ENCODE peak calls at places on chromosomes 11 and 22, in ten cellular contexts. T, M, R, P, C, A, U, K, D and B are unnamed samples.
A peak's percentile ranks its signal among the peaks of the same experiment; 100 is the strongest.

GRCh38 chr22:49643466-49643865 is 184.2 kb downstream of the BRD1 start:
- DNase-seq in T (no peak), M (no peak), R (no peak), P (no peak), C (no peak), A (no peak), U (peak; percentile 27), K (no peak), D (no peak), B (no peak)

GRCh38 chr11:8095356-8095755 is 14.3 kb downstream of the TUB start:
- DNase-seq in T (no peak), M (no peak), R (no peak), P (no peak), C (no peak), A (no peak), U (no peak), K (no peak), D (no peak), B (no peak)

GRCh38 chr11:102139081-102139498 is 28.8 kb downstream of the YAP1 start:
- DNase-seq in T (no peak), M (peak; percentile 51), R (no peak), P (no peak), C (no peak), A (no peak), U (no peak), K (no peak), D (no peak), B (peak; percentile 25)

GRCh38 chr22:20093437-20093836 is 13.4 kb downstream of the DGCR8 start:
- DNase-seq in T (no peak), M (peak; percentile 77), R (no peak), P (peak; percentile 88), C (no peak), A (no peak), U (no peak), K (peak; percentile 83), D (peak; percentile 48), B (no peak)

GRCh38 chr22:44165286-44165874 is 15.3 kb upstream of the PARVG start:
- DNase-seq in T (no peak), M (no peak), R (no peak), P (no peak), C (no peak), A (no peak), U (no peak), K (no peak), D (no peak), B (no peak)

GRCh38 chr22:49015459-49015858 is 812.2 kb downstream of the BRD1 start:
- DNase-seq in T (no peak), M (no peak), R (no peak), P (no peak), C (peak; percentile 37), A (no peak), U (peak; percentile 30), K (no peak), D (no peak), B (no peak)

GRCh38 chr22:35020517-35020916 is 45.4 kb upstream of the ISX start:
- DNase-seq in T (no peak), M (no peak), R (no peak), P (no peak), C (no peak), A (no peak), U (no peak), K (no peak), D (no peak), B (no peak)

GRCh38 chr11:19814421-19814820 is 101.8 kb downstream of the NAV2 start:
- DNase-seq in T (no peak), M (no peak), R (no peak), P (no peak), C (no peak), A (no peak), U (no peak), K (no peak), D (no peak), B (no peak)

GRCh38 chr22:39444247-39444800 is 12.5 kb upstream of the MGAT3 start:
- DNase-seq in T (no peak), M (no peak), R (no peak), P (no peak), C (no peak), A (no peak), U (no peak), K (no peak), D (no peak), B (no peak)

GRCh38 chr11:109026891-109027489 is 362.1 kb downstream of the DDX10 start:
- DNase-seq in T (no peak), M (no peak), R (no peak), P (no peak), C (no peak), A (no peak), U (no peak), K (no peak), D (no peak), B (no peak)

GRCh38 chr22:22721681-22722309 is 77.4 kb downstream of the GGTLC2 start:
- DNase-seq in T (peak; percentile 41), M (no peak), R (peak; percentile 57), P (no peak), C (no peak), A (no peak), U (no peak), K (no peak), D (no peak), B (no peak)

GRCh38 chr11:7537260-7537659 is 23.5 kb downstream of the PPFIBP2 start:
- DNase-seq in T (no peak), M (no peak), R (no peak), P (no peak), C (no peak), A (no peak), U (no peak), K (no peak), D (no peak), B (no peak)

GRCh38 chr11:78078218-78079167 is 1.2 kb downstream of the NDUFC2 start:
- DNase-seq in T (no peak), M (no peak), R (no peak), P (no peak), C (peak; percentile 48), A (peak; percentile 21), U (no peak), K (no peak), D (no peak), B (no peak)

GRCh38 chr22:32760396-32760795 is 41.1 kb upstream of the TIMP3 start:
- DNase-seq in T (no peak), M (no peak), R (no peak), P (no peak), C (no peak), A (no peak), U (no peak), K (no peak), D (no peak), B (no peak)

GRCh38 chr11:8699903-8700302 is 17.3 kb downstream of the RPL27A start:
- DNase-seq in T (no peak), M (no peak), R (no peak), P (no peak), C (no peak), A (peak; percentile 15), U (no peak), K (peak; percentile 58), D (peak; percentile 44), B (no peak)

GRCh38 chr11:125073616-125074483 is 10.7 kb downstream of the SLC37A2 start:
- DNase-seq in T (peak; percentile 42), M (no peak), R (no peak), P (no peak), C (peak; percentile 45), A (no peak), U (peak; percentile 22), K (no peak), D (no peak), B (no peak)
- H3K27ac ChIP-seq in T (no peak overlapping the region), M (no peak overlapping the region), R (no peak overlapping the region), P (no peak overlapping the region), C (no peak overlapping the region), A (no peak overlapping the region), U (no peak overlapping the region), K (no peak overlapping the region), D (no peak overlapping the region), B (no peak overlapping the region)

DNA sequence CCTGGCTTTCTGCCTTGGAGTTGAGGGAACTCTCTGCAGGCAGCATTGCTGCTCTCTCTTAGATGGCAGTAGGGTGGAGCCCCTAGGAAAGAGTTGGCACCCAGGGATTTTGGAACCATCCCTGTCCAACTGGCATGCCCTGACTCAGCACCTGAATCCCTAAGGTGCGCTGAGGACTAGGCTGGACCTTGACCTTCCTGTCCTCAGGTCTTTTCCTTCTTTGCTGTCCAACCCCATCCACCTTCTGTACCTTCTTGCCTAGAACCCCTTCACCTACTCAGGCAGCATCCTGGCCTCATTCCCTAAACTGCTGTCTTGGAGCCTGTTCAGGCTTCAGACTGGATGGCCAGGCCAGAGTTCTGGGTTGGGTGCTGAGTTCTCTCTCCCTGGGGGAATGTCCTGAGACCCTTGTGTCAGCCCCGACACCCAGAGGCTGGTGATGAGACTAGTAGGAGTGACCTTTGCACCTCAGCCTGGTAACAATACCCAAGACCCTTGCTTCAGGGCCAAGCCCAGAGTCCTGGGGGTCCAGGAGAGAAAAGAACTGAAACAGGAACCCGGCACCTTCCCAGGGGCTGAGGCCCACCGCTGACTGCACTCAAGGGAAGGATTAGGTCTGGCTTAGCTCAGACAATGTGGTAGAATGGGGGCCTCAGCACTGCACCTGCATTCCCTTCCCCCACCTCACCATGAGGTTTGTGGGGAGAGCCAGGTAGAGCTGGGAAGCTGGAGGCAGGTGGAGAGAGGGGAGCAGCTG is 2.6 kb upstream of the POLD4 start:
- DNase-seq in T (no peak), M (no peak), R (no peak), P (no peak), C (no peak), A (peak; percentile 32), U (peak; percentile 36), K (no peak), D (no peak), B (no peak)
- H3K4me1 ChIP-seq in T (peaks cover 9% of the 10 kb centered on the region), M (peaks cover 28% of the 10 kb centered on the region), R (peaks cover 18% of the 10 kb centered on the region), P (peaks cover 38% of the 10 kb centered on the region), C (peaks cover 13% of the 10 kb centered on the region), A (peaks cover 38% of the 10 kb centered on the region), U (peaks cover 25% of the 10 kb centered on the region), K (peaks cover 6% of the 10 kb centered on the region), D (peaks cover 61% of the 10 kb centered on the region), B (peaks cover 33% of the 10 kb centered on the region)

GRCh38 chr11:34926101-34926830 is 9.8 kb downstream of the PDHX start:
- DNase-seq in T (no peak), M (no peak), R (no peak), P (no peak), C (no peak), A (peak; percentile 54), U (no peak), K (no peak), D (no peak), B (no peak)
- H3K27ac ChIP-seq in T (no peak overlapping the region), M (no peak overlapping the region), R (no peak overlapping the region), P (no peak overlapping the region), C (no peak overlapping the region), A (no peak overlapping the region), U (no peak overlapping the region), K (no peak overlapping the region), D (peak overlapping the region; percentile 7), B (no peak overlapping the region)

DNA sequence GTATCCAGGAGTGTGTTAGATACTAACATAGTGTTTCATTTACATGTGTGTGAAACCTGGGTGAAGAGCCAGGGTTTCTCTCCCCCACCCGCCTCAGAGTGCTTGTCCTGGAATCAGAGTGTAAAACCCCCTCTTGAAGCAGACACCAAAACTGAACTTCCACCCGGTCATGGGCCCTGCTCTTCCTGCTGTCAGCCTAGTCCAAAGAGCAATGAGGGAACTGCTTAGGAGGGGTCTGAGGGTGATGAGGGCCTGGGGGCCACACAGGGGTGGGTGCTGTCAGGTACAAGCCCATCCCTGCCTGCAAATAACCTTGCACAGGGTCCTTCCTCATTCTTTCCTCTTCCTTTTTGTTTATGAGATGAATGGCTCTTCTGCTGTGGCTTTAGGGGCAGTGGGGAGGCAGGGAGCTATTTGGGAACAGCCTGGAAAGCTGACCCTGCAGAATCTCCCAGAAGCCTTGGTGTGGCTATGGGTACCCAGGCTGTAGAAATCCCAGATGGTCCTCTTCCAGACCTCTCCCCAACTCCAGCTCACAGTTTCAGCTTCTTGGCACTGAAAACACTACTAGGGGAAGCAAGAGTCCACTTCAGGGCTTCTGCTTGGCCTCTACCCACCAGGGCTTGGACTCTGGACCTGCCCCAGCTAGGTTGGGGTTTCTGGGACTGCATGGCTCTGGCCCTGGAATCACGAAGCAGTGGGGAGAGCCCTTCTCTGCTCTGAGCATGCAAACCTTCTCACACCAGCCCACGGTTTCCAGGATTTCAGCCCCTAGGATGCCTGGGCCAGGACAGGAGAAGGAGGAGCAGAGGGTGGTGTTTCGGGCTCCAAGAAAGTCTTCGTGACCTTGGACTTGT is 8.5 kb downstream of the BATF2 start:
- DNase-seq in T (no peak), M (no peak), R (no peak), P (no peak), C (no peak), A (no peak), U (no peak), K (no peak), D (no peak), B (no peak)
- H3K4me1 ChIP-seq in T (no peaks in the 10 kb centered on the region), M (no peaks in the 10 kb centered on the region), R (no peaks in the 10 kb centered on the region), P (peaks cover 14% of the 10 kb centered on the region), C (no peaks in the 10 kb centered on the region), A (no peaks in the 10 kb centered on the region), U (peaks cover 2% of the 10 kb centered on the region), K (no peaks in the 10 kb centered on the region), D (peaks cover 5% of the 10 kb centered on the region), B (peaks cover 11% of the 10 kb centered on the region)